ENCODE peak calls at places on chromosome 22, in nine cellular contexts. E, X, Z, Q, J, L, F, C and R are unnamed samples.

GRCh38 chr22:24107668-24108067 is 73.6 kb upstream of the SUSD2 start:
- DNase-seq in E (no peak), X (no peak), Z (no peak), Q (no peak), J (no peak), L (peak; percentile 5), F (peak; percentile 61), C (no peak), R (peak; percentile 71)

GRCh38 chr22:21766933-21767462 is 31.4 kb upstream of the YPEL1 start:
- DNase-seq in E (no peak), X (no peak), Z (peak; percentile 7), Q (no peak), J (peak; percentile 42), L (no peak), F (no peak), C (peak; percentile 30), R (peak; percentile 29)

GRCh38 chr22:17746916-17747315 is 27.4 kb downstream of the BID start:
- DNase-seq in E (no peak), X (no peak), Z (no peak), Q (no peak), J (no peak), L (no peak), F (no peak), C (no peak), R (no peak)

GRCh38 chr22:46453829-46454220 is 83.6 kb downstream of the CELSR1 start:
- DNase-seq in E (no peak), X (no peak), Z (no peak), Q (no peak), J (no peak), L (no peak), F (no peak), C (no peak), R (no peak)

GRCh38 chr22:42820075-42820763 is 36.9 kb downstream of the ARFGAP3 start:
- DNase-seq in E (no peak), X (peak; percentile 37), Z (no peak), Q (no peak), J (no peak), L (peak; percentile 61), F (no peak), C (peak; percentile 80), R (no peak)

GRCh38 chr22:47107431-47107830 is 345.0 kb downstream of the TBC1D22A start:
- DNase-seq in E (no peak), X (no peak), Z (no peak), Q (no peak), J (no peak), L (peak; percentile 43), F (no peak), C (no peak), R (no peak)

GRCh38 chr22:20867179-20868099 is 8.6 kb downstream of the SNAP29 start:
- DNase-seq in E (peak; percentile 77), X (no peak), Z (no peak), Q (no peak), J (peak; percentile 75), L (no peak), F (no peak), C (peak; percentile 10), R (peak; percentile 51)

GRCh38 chr22:22887621-22888503 is at the start of gene IGLL5:
- DNase-seq in E (no peak), X (no peak), Z (no peak), Q (no peak), J (no peak), L (no peak), F (no peak), C (peak; percentile 67), R (peak; percentile 54)

GRCh38 chr22:47049078-47049609 is 286.7 kb downstream of the TBC1D22A start:
- DNase-seq in E (no peak), X (no peak), Z (no peak), Q (no peak), J (peak; percentile 20), L (no peak), F (peak; percentile 50), C (no peak), R (no peak)

GRCh38 chr22:44248926-44249325 is 63.8 kb downstream of the SHISAL1 start:
- DNase-seq in E (no peak), X (no peak), Z (no peak), Q (no peak), J (no peak), L (no peak), F (no peak), C (no peak), R (no peak)

GRCh38 chr22:25839755-25840154 is 97.8 kb downstream of the MYO18B start:
- DNase-seq in E (no peak), X (no peak), Z (no peak), Q (no peak), J (no peak), L (no peak), F (no peak), C (no peak), R (no peak)

GRCh38 chr22:35643991-35644390 is 4.3 kb upstream of the APOL6 start:
- DNase-seq in E (no peak), X (no peak), Z (no peak), Q (no peak), J (no peak), L (no peak), F (no peak), C (no peak), R (no peak)

GRCh38 chr22:33873186-33873585 is 47.1 kb downstream of the LARGE1 start:
- DNase-seq in E (no peak), X (no peak), Z (no peak), Q (peak; percentile 29), J (no peak), L (no peak), F (no peak), C (no peak), R (no peak)

GRCh38 chr22:43829448-43829821 is 17.3 kb upstream of the EFCAB6 start:
- DNase-seq in E (peak; percentile 89), X (no peak), Z (no peak), Q (no peak), J (no peak), L (no peak), F (no peak), C (no peak), R (no peak)

GRCh38 chr22:46791201-46791731 is 28.8 kb downstream of the TBC1D22A start:
- DNase-seq in E (no peak), X (no peak), Z (peak; percentile 71), Q (no peak), J (peak; percentile 90), L (peak; percentile 4), F (peak; percentile 77), C (no peak), R (peak; percentile 53)

GRCh38 chr22:29782061-29782845 is 15.1 kb downstream of the UQCR10 start:
- DNase-seq in E (no peak), X (no peak), Z (no peak), Q (no peak), J (no peak), L (no peak), F (no peak), C (no peak), R (peak; percentile 74)

GRCh38 chr22:44497904-44498242 is at the start of gene RTL6:
- DNase-seq in E (no peak), X (no peak), Z (no peak), Q (no peak), J (no peak), L (peak; percentile 2), F (no peak), C (no peak), R (no peak)

GRCh38 chr22:27851974-27852713 is 50.6 kb upstream of the MN1 start:
- DNase-seq in E (peak; percentile 74), X (peak; percentile 55), Z (no peak), Q (no peak), J (no peak), L (no peak), F (no peak), C (no peak), R (no peak)

GRCh38 chr22:35630387-35630793 is 13.3 kb upstream of the MB start:
- DNase-seq in E (no peak), X (peak; percentile 87), Z (no peak), Q (no peak), J (no peak), L (no peak), F (no peak), C (peak; percentile 23), R (no peak)

GRCh38 chr22:48431014-48431413 is 1396.7 kb downstream of the BRD1 start:
- DNase-seq in E (no peak), X (no peak), Z (no peak), Q (no peak), J (no peak), L (no peak), F (no peak), C (no peak), R (no peak)

GRCh38 chr22:50247748-50248147 is 2.9 kb upstream of the TUBGCP6 start:
- DNase-seq in E (peak; percentile 81), X (peak; percentile 96), Z (no peak), Q (peak; percentile 86), J (peak; percentile 57), L (no peak), F (no peak), C (peak; percentile 91), R (peak; percentile 77)

GRCh38 chr22:41925783-41926460 is 684 bp downstream of the TNFRSF13C start:
- DNase-seq in E (peak; percentile 70), X (peak; percentile 80), Z (peak; percentile 82), Q (peak; percentile 76), J (peak; percentile 61), L (no peak), F (peak; percentile 90), C (peak; percentile 78), R (peak; percentile 87)

GRCh38 chr22:17368727-17369552 is at the start of gene CECR2:
- DNase-seq in E (peak; percentile 54), X (peak; percentile 95), Z (peak; percentile 2), Q (peak; percentile 35), J (no peak), L (no peak), F (peak; percentile 82), C (peak; percentile 71), R (peak; percentile 21)

GRCh38 chr22:45112136-45112879 is 51.4 kb upstream of the NUP50 start:
- DNase-seq in E (no peak), X (no peak), Z (no peak), Q (no peak), J (no peak), L (peak; percentile 78), F (no peak), C (no peak), R (no peak)

GRCh38 chr22:41699264-41700104 is at the start of gene MEI1:
- DNase-seq in E (no peak), X (peak; percentile 44), Z (peak; percentile 93), Q (no peak), J (peak; percentile 88), L (no peak), F (peak; percentile 95), C (no peak), R (peak; percentile 85)

GRCh38 chr22:50714631-50715179 is 23.3 kb upstream of the ACR start:
- DNase-seq in E (no peak), X (no peak), Z (no peak), Q (no peak), J (no peak), L (no peak), F (peak; percentile 77), C (no peak), R (no peak)

GRCh38 chr22:28402539-28402938 is 277.1 kb downstream of the TTC28 start:
- DNase-seq in E (no peak), X (no peak), Z (no peak), Q (no peak), J (peak; percentile 28), L (no peak), F (no peak), C (no peak), R (no peak)

GRCh38 chr22:33300165-33300564 is 242.0 kb upstream of the SYN3 start:
- DNase-seq in E (no peak), X (no peak), Z (no peak), Q (no peak), J (no peak), L (no peak), F (no peak), C (peak; percentile 82), R (no peak)

GRCh38 chr22:24230911-24231656 is 13.8 kb downstream of the GGT5 start:
- DNase-seq in E (peak; percentile 53), X (peak; percentile 70), Z (peak; percentile 69), Q (peak; percentile 17), J (peak; percentile 51), L (no peak), F (peak; percentile 92), C (peak; percentile 61), R (peak; percentile 58)

GRCh38 chr22:49626361-49627216 is 201.1 kb downstream of the BRD1 start:
- DNase-seq in E (no peak), X (no peak), Z (no peak), Q (no peak), J (no peak), L (no peak), F (peak; percentile 66), C (no peak), R (no peak)

GRCh38 chr22:24325105-24325757 is 54.6 kb downstream of the SPECC1L start:
- DNase-seq in E (peak; percentile 42), X (peak; percentile 78), Z (no peak), Q (peak; percentile 8), J (peak; percentile 88), L (no peak), F (no peak), C (peak; percentile 79), R (no peak)